ENCODE peak calls at places on chromosomes 16 and 17, in four cellular contexts. Z is HepG2, W is K562, B is A549. S is an unnamed sample.

GRCh38 chr17:52660692-52661091 is 502.2 kb upstream of the CA10 start:
- DNase-seq in W (no peak), Z (no peak), B (no peak), S (no peak)

GRCh38 chr16:12646490-12647274 is 157.0 kb downstream of the CPPED1 start:
- DNase-seq in B (peak; percentile 45), W (no peak), Z (peak; percentile 47), S (no peak)

GRCh38 chr17:29891131-29891530 is 38.9 kb downstream of the SSH2 start:
- DNase-seq in W (no peak), Z (no peak), B (no peak), S (no peak)

GRCh38 chr17:72624652-72625051 is 467.8 kb downstream of the SLC39A11 start:
- DNase-seq in W (no peak), B (no peak), Z (no peak), S (no peak)

GRCh38 chr17:752620-753219 is 656 bp upstream of the GEMIN4 start:
- DNase-seq in B (peak; percentile 48), W (peak; percentile 28), Z (no peak), S (peak; percentile 40)

GRCh38 chr16:81765111-81765919 is 13.8 kb upstream of the PLCG2 start:
- DNase-seq in Z (no peak), W (no peak), B (no peak), S (no peak)

GRCh38 chr16:31327675-31328225 is 27.2 kb upstream of the ITGAX start:
- DNase-seq in B (no peak), W (no peak), Z (no peak), S (peak; percentile 21)

GRCh38 chr16:87060026-87060986 is 256.9 kb downstream of the C16orf95 start:
- DNase-seq in B (peak; percentile 16), Z (no peak), W (no peak), S (no peak)

GRCh38 chr16:72864130-72864833 is 183.6 kb downstream of the ZFHX3 start:
- DNase-seq in B (no peak), Z (no peak), W (no peak), S (no peak)

GRCh38 chr17:79721993-79722671 is 8.6 kb upstream of the ENPP7 start:
- DNase-seq in Z (peak; percentile 64), W (peak; percentile 47), B (peak; percentile 67), S (peak; percentile 31)

GRCh38 chr16:12971216-12971615 is 69.8 kb downstream of the SHISA9 start:
- DNase-seq in W (no peak), B (peak; percentile 61), Z (no peak), S (no peak)

GRCh38 chr16:83453977-83454376 is 353.8 kb upstream of the HSBP1 start:
- DNase-seq in B (no peak), Z (no peak), W (no peak), S (no peak)
- TF ChIP-seq HMGXB4 in B (no peak), Z (no peak), W (no peak), S (no peak)

DNA sequence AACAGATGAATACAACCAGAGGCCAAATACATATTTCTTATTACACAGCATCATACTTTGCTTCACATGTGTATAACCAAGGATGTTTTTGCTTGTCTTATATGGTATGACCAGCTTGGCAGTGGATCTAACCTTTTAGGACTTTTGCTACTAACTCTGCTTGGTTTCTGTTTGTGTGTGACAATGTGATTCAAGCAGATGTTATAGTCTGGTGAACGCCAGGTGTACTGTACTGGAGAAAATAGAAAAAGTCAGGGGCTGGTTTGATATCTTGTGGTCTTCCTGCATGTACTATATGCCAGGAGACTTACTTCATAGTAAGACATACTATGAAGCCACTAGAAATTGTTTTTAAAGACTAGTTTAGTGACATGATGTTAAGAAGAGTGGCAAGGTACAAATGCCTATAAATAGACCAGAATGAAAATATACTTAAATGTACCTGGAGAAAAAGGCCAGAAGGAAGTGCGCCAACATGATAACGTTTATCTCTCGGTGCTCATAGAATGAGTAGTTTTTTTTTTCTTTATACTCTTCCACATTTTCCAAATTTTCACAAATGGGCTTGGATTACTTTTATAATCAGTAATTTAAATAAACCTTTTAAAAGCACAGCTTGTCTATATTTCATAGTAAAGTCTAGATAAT is 112.2 kb downstream of the PRKCA start:
- DNase-seq in Z (no peak), W (no peak), B (no peak), S (no peak)
- TF ChIP-seq MAX in Z (no peak), W (no peak), B (no peak), S (no peak)

GRCh38 chr16:53768593-53768992 is 64.6 kb downstream of the FTO start:
- DNase-seq in B (peak; percentile 87), W (no peak), Z (no peak), S (no peak)
- TF ChIP-seq NR3C1 in B (no peak), W (no peak), Z (no peak), S (no peak)

GRCh38 chr17:65290041-65290440 is 152.9 kb downstream of the RGS9 start:
- DNase-seq in B (no peak), W (no peak), Z (no peak), S (no peak)

GRCh38 chr17:65293584-65294183 is 156.5 kb downstream of the RGS9 start:
- DNase-seq in Z (no peak), W (no peak), B (no peak), S (no peak)

GRCh38 chr17:65294184-65294719 is 157.1 kb downstream of the RGS9 start:
- DNase-seq in W (peak; percentile 69), B (peak; percentile 77), Z (peak; percentile 68), S (peak; percentile 78)

GRCh38 chr17:65290616-65291015 is 153.4 kb downstream of the RGS9 start:
- DNase-seq in Z (no peak), B (no peak), W (no peak), S (no peak)

DNA sequence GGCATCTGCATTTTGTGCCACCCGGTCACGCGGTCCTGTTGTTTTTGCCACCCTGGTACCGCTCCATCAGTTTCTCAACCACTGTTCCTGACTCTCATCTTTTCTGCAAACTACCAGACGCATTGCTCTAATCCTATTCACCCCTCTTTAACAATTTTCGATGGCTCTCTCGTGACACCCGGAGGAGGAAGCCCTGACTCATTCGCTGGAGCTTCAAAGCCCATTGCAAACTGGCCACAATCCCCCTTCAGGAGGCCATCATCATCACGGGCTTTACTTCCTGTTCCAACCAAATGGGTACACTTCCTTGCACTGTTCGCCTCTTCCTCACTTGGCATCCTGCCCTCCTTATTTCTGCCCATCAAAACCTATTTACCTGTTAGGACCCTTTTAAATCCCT is 155.3 kb downstream of the RGS9 start:
- DNase-seq in B (no peak), W (no peak), Z (no peak), S (no peak)
- TF ChIP-seq HMGXB4 in B (no peak), W (no peak), Z (no peak), S (no peak)

GRCh38 chr17:47905221-47905733 is 9.2 kb downstream of the SP2 start:
- DNase-seq in W (no peak), B (no peak), Z (peak; percentile 52), S (no peak)
- TF ChIP-seq MAX in W (no peak), B (no peak), Z (no peak), S (no peak)

DNA sequence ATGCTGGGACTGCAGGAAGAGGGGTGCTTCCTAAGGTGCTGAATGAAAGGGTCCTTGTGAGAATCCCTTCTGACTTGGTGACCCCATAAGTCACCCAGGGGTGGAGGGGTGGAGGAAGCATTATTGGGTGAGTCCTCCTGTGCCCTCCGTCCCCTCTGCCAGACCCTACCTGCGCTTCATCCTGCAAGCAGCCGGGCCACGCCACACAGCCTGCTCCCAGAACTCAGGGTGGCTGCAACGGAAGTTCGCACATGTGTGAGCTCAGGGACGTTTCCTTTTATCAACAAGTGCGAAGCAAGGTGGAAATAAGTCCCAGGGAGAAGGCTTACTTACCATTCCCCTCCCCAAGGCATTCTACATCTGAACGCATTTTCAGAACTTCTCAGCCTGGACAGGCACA is 40.9 kb downstream of the COX4I1 start:
- DNase-seq in Z (no peak), W (no peak), B (no peak), S (no peak)
- TF ChIP-seq NR3C1 in Z (no peak), W (no peak), B (no peak), S (no peak)

GRCh38 chr17:57551321-57552079 is 193.6 kb downstream of the CCDC182 start:
- DNase-seq in Z (no peak), B (no peak), W (no peak), S (no peak)

GRCh38 chr17:57549468-57549867 is 195.6 kb downstream of the CCDC182 start:
- DNase-seq in Z (no peak), B (no peak), W (no peak), S (no peak)

GRCh38 chr17:57552114-57552601 is 192.9 kb downstream of the CCDC182 start:
- DNase-seq in Z (no peak), B (no peak), W (peak; percentile 64), S (peak; percentile 81)

GRCh38 chr17:57549996-57550395 is 195.1 kb downstream of the CCDC182 start:
- DNase-seq in W (no peak), B (no peak), Z (no peak), S (no peak)

GRCh38 chr17:57550671-57551315 is 194.3 kb downstream of the CCDC182 start:
- DNase-seq in Z (no peak), B (no peak), W (no peak), S (no peak)
- TF ChIP-seq HMGXB4 in Z (no peak), B (no peak), W (no peak), S (no peak)

GRCh38 chr16:28943281-28943680 is 7.5 kb upstream of the NFATC2IP start:
- DNase-seq in W (no peak), Z (no peak), B (no peak), S (no peak)
- TF ChIP-seq MAX in W (no peak), Z (no peak), B (no peak), S (no peak)

S was measured in WTC11.